ENCODE peak calls at places on chromosomes 4 and X, in five cellular contexts. One of them, this sample, is unnamed.

GRCh38 chr4:98794565-98795205 is 134.2 kb downstream of the EIF4E start:
- DNase-seq in H9: peak
- DNase-seq in IMR-90: peak
- DNase-seq in adrenal gland: no peak
- DNase-seq in fibroblast of lung: no peak
- DNase-seq in this sample: no peak

GRCh38 chr4:176238819-176239218 is 30.2 kb downstream of the ASB5 start:
- DNase-seq in H9: no peak
- DNase-seq in adrenal gland: no peak
- DNase-seq in fibroblast of lung: no peak
- DNase-seq in IMR-90: peak
- DNase-seq in this sample: no peak

GRCh38 chrX:39642071-39642470 is 455.7 kb downstream of the BCOR start:
- DNase-seq in fibroblast of lung: peak
- DNase-seq in adrenal gland: no peak
- DNase-seq in IMR-90: no peak
- DNase-seq in H9: no peak
- DNase-seq in this sample: no peak

GRCh38 chr4:6961496-6962210 is 52.0 kb downstream of the TBC1D14 start:
- DNase-seq in fibroblast of lung: no peak
- DNase-seq in adrenal gland: no peak
- DNase-seq in H9: no peak
- DNase-seq in IMR-90: no peak
- DNase-seq in this sample: peak

GRCh38 chr4:169823685-169824084 is 65.9 kb upstream of the HPF1 start:
- DNase-seq in H9: peak
- DNase-seq in adrenal gland: peak
- DNase-seq in IMR-90: peak
- DNase-seq in fibroblast of lung: peak
- DNase-seq in this sample: no peak

GRCh38 chr4:148951346-148951745 is 509.1 kb upstream of the NR3C2 start:
- DNase-seq in IMR-90: peak
- DNase-seq in H9: no peak
- DNase-seq in fibroblast of lung: no peak
- DNase-seq in adrenal gland: no peak
- DNase-seq in this sample: no peak

GRCh38 chr4:187333151-187333550 is 609.5 kb upstream of the FAT1 start:
- DNase-seq in IMR-90: peak
- DNase-seq in adrenal gland: no peak
- DNase-seq in fibroblast of lung: no peak
- DNase-seq in H9: no peak
- DNase-seq in this sample: no peak

GRCh38 chr4:152594981-152595916 is 59.4 kb upstream of the FBXW7 start:
- DNase-seq in fibroblast of lung: no peak
- DNase-seq in H9: no peak
- DNase-seq in IMR-90: no peak
- DNase-seq in adrenal gland: no peak
- DNase-seq in this sample: no peak

GRCh38 chrX:65707153-65707552 is 39.7 kb downstream of the MSN start:
- DNase-seq in H9: no peak
- DNase-seq in fibroblast of lung: no peak
- DNase-seq in adrenal gland: no peak
- DNase-seq in IMR-90: no peak
- DNase-seq in this sample: no peak

DNA sequence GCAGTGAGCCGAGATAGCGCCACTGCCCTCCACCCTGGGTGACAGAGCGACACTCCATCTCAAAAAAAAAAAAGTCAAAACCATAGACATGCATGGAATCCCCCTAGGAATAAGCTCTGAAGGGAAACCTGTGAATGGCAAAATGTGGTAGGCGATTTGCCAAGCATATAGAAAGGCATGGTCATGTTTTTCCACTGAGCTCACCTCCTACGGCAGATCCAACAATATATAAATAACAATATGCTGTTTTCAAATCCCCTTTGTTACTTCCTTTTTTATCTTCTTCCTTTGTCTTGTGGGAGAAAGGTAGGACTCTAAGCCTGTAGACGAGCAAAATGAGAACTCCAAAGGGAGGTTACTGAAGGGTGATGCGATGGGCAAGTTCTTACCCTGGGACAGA is 219.0 kb downstream of the PALLD start:
- DNase-seq in adrenal gland: no peak
- DNase-seq in IMR-90: no peak
- DNase-seq in fibroblast of lung: no peak
- DNase-seq in H9: no peak
- DNase-seq in this sample: no peak
- H3K27ac ChIP-seq in adrenal gland: peak
- H3K27ac ChIP-seq in IMR-90: no peak
- H3K27ac ChIP-seq in fibroblast of lung: no peak
- H3K27ac ChIP-seq in H9: no peak
- H3K27ac ChIP-seq in this sample: peak

GRCh38 chrX:100994352-100995281 is 25.1 kb downstream of the ARL13A start:
- DNase-seq in adrenal gland: peak
- DNase-seq in H9: no peak
- DNase-seq in IMR-90: peak
- DNase-seq in fibroblast of lung: peak
- DNase-seq in this sample: no peak
- H3K27ac ChIP-seq in adrenal gland: no peak
- H3K27ac ChIP-seq in H9: no peak
- H3K27ac ChIP-seq in IMR-90: no peak
- H3K27ac ChIP-seq in fibroblast of lung: peak
- H3K27ac ChIP-seq in this sample: no peak

GRCh38 chrX:12958461-12958860 is 16.4 kb upstream of the TMSB4X start:
- DNase-seq in IMR-90: no peak
- DNase-seq in adrenal gland: no peak
- DNase-seq in fibroblast of lung: no peak
- DNase-seq in H9: no peak
- DNase-seq in this sample: no peak

GRCh38 chrX:12954981-12955380 is 19.9 kb upstream of the TMSB4X start:
- DNase-seq in IMR-90: no peak
- DNase-seq in adrenal gland: no peak
- DNase-seq in fibroblast of lung: no peak
- DNase-seq in H9: no peak
- DNase-seq in this sample: no peak

GRCh38 chrX:12956704-12957541 is 18.0 kb upstream of the TMSB4X start:
- DNase-seq in adrenal gland: peak
- DNase-seq in fibroblast of lung: peak
- DNase-seq in IMR-90: peak
- DNase-seq in H9: no peak
- DNase-seq in this sample: no peak

GRCh38 chrX:12955882-12956703 is 18.8 kb upstream of the TMSB4X start:
- DNase-seq in adrenal gland: peak
- DNase-seq in IMR-90: peak
- DNase-seq in H9: no peak
- DNase-seq in fibroblast of lung: peak
- DNase-seq in this sample: no peak

GRCh38 chrX:12958059-12958458 is 16.9 kb upstream of the TMSB4X start:
- DNase-seq in adrenal gland: no peak
- DNase-seq in H9: no peak
- DNase-seq in IMR-90: no peak
- DNase-seq in fibroblast of lung: no peak
- DNase-seq in this sample: no peak
- H3K27ac ChIP-seq in adrenal gland: no peak
- H3K27ac ChIP-seq in H9: no peak
- H3K27ac ChIP-seq in IMR-90: no peak
- H3K27ac ChIP-seq in fibroblast of lung: no peak
- H3K27ac ChIP-seq in this sample: no peak

GRCh38 chrX:133533249-133533648 is 118.0 kb upstream of the GPC4 start:
- DNase-seq in adrenal gland: no peak
- DNase-seq in IMR-90: no peak
- DNase-seq in H9: no peak
- DNase-seq in fibroblast of lung: no peak
- DNase-seq in this sample: no peak

GRCh38 chrX:133531012-133531411 is 115.7 kb upstream of the GPC4 start:
- DNase-seq in fibroblast of lung: peak
- DNase-seq in H9: no peak
- DNase-seq in adrenal gland: no peak
- DNase-seq in IMR-90: no peak
- DNase-seq in this sample: no peak

GRCh38 chrX:133527415-133527814 is 112.1 kb upstream of the GPC4 start:
- DNase-seq in adrenal gland: no peak
- DNase-seq in fibroblast of lung: no peak
- DNase-seq in H9: no peak
- DNase-seq in IMR-90: no peak
- DNase-seq in this sample: no peak

GRCh38 chrX:133527825-133528224 is 112.5 kb upstream of the GPC4 start:
- DNase-seq in IMR-90: no peak
- DNase-seq in H9: no peak
- DNase-seq in fibroblast of lung: no peak
- DNase-seq in adrenal gland: no peak
- DNase-seq in this sample: no peak

DNA sequence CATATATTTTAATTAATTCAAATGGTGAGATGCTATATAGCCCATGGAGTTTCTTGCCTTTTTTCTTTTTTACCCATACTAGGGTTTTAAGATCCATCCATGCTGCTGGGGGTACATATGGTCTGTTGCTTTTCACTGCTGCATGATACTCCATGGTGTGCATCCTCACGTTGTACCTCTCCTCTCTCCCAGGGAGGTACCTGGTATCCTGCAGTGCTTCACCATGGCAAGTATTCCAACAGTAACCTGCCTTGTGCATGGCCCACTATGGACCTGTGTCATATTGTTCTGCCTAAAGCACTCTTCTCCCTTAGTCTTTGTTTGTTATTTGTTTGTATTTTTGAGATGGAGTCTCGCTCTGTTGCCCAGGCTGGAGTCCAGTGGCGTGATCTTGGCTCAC is 114.3 kb upstream of the GPC4 start:
- DNase-seq in adrenal gland: no peak
- DNase-seq in fibroblast of lung: no peak
- DNase-seq in H9: no peak
- DNase-seq in IMR-90: no peak
- DNase-seq in this sample: no peak
- H3K27ac ChIP-seq in adrenal gland: no peak
- H3K27ac ChIP-seq in fibroblast of lung: no peak
- H3K27ac ChIP-seq in H9: no peak
- H3K27ac ChIP-seq in IMR-90: no peak
- H3K27ac ChIP-seq in this sample: no peak